ENCODE peak calls at places on chromosomes 6 and 20, in ten cellular contexts. M, O, Q, W, R, Z, L, G, V and Y are unnamed samples.
A peak's percentile ranks its signal among the peaks of the same experiment; 100 is the strongest.

GRCh38 chr6:18507018-18507415 is 119.9 kb downstream of the RNF144B start:
- DNase-seq in M (no peak), O (no peak), Q (no peak), W (no peak), R (no peak), Z (no peak), L (no peak), G (no peak), V (no peak), Y (no peak)

GRCh38 chr6:72720464-72720863 is 98.6 kb downstream of the KCNQ5 start:
- DNase-seq in M (no peak), O (peak; percentile 65), Q (peak; percentile 64), W (peak; percentile 34), R (no peak), Z (no peak), L (no peak), G (no peak), V (peak; percentile 49), Y (no peak)

GRCh38 chr6:14222956-14223355 is 105.4 kb downstream of the CD83 start:
- DNase-seq in M (no peak), O (no peak), Q (no peak), W (no peak), R (no peak), Z (no peak), L (no peak), G (no peak), V (no peak), Y (no peak)

GRCh38 chr6:137728386-137729349 is 138.4 kb upstream of the TNFAIP3 start:
- DNase-seq in M (no peak), O (peak; percentile 78), Q (peak; percentile 88), W (peak; percentile 90), R (no peak), Z (peak; percentile 20), L (no peak), G (no peak), V (peak; percentile 95), Y (no peak)

GRCh38 chr6:116783852-116784251 is 18.3 kb upstream of the FAM162B start:
- DNase-seq in M (no peak), O (peak; percentile 4), Q (peak; percentile 15), W (no peak), R (no peak), Z (no peak), L (no peak), G (no peak), V (peak; percentile 10), Y (no peak)

GRCh38 chr20:2617099-2617714 is 35.2 kb upstream of the NOP56 start:
- DNase-seq in M (no peak), O (no peak), Q (no peak), W (no peak), R (no peak), Z (no peak), L (no peak), G (no peak), V (no peak), Y (no peak)

GRCh38 chr6:18047406-18047805 is 60.0 kb upstream of the KIF13A start:
- DNase-seq in M (no peak), O (peak; percentile 73), Q (peak; percentile 84), W (peak; percentile 19), R (no peak), Z (no peak), L (no peak), G (no peak), V (peak; percentile 75), Y (no peak)

GRCh38 chr6:161792887-161793286 is 519.0 kb upstream of the AGPAT4 start:
- DNase-seq in M (no peak), O (no peak), Q (no peak), W (no peak), R (no peak), Z (no peak), L (no peak), G (no peak), V (no peak), Y (no peak)

GRCh38 chr6:151475653-151476523 is 17.9 kb upstream of the CCDC170 start:
- DNase-seq in M (no peak), O (peak; percentile 19), Q (peak; percentile 59), W (peak; percentile 85), R (peak; percentile 76), Z (peak; percentile 59), L (no peak), G (peak; percentile 55), V (peak; percentile 77), Y (peak; percentile 63)

GRCh38 chr6:37321101-37321500 is 32.7 kb upstream of the RNF8 start:
- DNase-seq in M (no peak), O (no peak), Q (no peak), W (no peak), R (no peak), Z (no peak), L (no peak), G (no peak), V (no peak), Y (no peak)

DNA sequence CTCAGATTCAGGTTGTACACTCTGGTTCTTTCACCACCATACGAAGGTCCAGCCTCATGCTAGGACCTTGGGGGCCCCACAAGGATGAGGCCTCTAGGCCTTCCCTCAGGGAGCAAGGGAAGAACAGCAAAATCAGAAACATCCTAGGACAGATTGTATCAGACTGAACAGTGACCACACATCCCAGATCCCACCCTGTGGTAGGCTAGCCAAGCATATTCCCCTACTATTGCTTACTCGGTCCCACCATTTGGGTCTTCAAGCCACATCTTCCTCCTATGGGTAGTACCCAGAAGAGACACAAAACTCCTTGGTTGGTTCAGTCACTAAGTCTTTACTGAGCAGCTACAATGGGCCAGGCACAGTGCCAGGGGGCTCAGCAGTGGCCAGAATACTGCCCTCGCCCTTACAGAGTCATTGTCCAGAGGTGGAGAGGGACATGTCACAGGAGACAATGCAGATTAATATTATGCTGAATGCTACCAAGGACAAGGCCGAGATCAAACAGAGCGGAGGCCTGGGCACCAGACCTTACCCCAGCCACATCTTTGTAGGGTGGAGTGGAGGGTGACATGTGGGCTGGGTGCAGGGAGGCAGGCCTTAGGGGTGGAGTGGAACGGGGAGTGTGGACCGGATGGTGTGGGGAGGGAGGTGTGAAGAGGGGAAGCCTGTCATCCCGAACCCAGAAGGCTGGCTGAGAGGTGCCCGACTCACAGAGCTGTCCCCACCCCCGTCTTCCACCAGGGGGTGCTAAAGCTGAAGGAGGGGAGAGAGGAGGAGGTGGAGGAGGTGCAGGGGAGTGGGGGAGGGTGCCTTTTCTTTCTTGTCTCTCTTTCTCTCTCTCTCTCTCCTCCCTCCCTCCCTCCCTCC is 6.8 kb upstream of the MAPK13 start:
- DNase-seq in M (peak; percentile 81), O (peak; percentile 24), Q (peak; percentile 69), W (peak; percentile 87), R (peak; percentile 89), Z (peak; percentile 86), L (peak; percentile 92), G (peak; percentile 89), V (peak; percentile 85), Y (peak; percentile 88)
- H3K4me1 ChIP-seq in M (no peaks in the 10 kb centered on the region), O (peaks cover 15% of the 10 kb centered on the region), Q (peaks cover 22% of the 10 kb centered on the region), W (peaks cover 35% of the 10 kb centered on the region), R (peaks cover 4% of the 10 kb centered on the region), Z (peaks cover 16% of the 10 kb centered on the region), L (no peaks in the 10 kb centered on the region), G (peaks cover 87% of the 10 kb centered on the region), V (peaks cover 31% of the 10 kb centered on the region), Y (peaks cover 63% of the 10 kb centered on the region)

GRCh38 chr6:111741177-111741952 is 131.9 kb downstream of the FYN start:
- DNase-seq in M (no peak), O (no peak), Q (no peak), W (no peak), R (no peak), Z (no peak), L (no peak), G (no peak), V (no peak), Y (no peak)
- H3K4me1 ChIP-seq in M (peaks cover 8% of the 10 kb centered on the region), O (peaks cover 24% of the 10 kb centered on the region), Q (peaks cover 11% of the 10 kb centered on the region), W (peaks cover 47% of the 10 kb centered on the region), R (peaks cover 9% of the 10 kb centered on the region), Z (no peaks in the 10 kb centered on the region), L (no peaks in the 10 kb centered on the region), G (peaks cover 77% of the 10 kb centered on the region), V (peaks cover 32% of the 10 kb centered on the region), Y (peaks cover 68% of the 10 kb centered on the region)

DNA sequence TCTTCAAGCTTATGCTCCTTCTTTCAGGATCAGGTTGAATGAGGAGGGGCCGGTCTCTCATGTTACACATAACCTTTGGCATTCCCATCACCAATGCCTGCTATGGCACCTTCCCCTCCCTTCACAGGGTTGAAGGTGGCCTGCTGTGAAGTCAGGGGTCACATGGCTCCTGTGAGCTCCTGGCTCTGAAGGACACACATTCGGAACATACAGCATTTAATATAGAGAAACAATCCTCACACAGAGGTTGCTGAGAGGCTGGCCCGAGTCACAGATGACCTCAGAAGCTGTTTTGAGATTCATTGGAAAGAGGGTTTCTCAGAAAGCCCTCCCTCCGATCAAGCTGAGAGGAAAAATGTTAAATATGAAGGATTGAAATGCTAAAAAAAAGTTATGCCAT is 82.1 kb downstream of the PSMG4 start:
- DNase-seq in M (no peak), O (peak; percentile 41), Q (peak; percentile 28), W (peak; percentile 48), R (no peak), Z (no peak), L (peak; percentile 47), G (no peak), V (peak; percentile 64), Y (no peak)
- H3K4me1 ChIP-seq in M (no peaks in the 10 kb centered on the region), O (peaks cover 31% of the 10 kb centered on the region), Q (peaks cover 10% of the 10 kb centered on the region), W (peaks cover 64% of the 10 kb centered on the region), R (peaks cover 35% of the 10 kb centered on the region), Z (peaks cover 62% of the 10 kb centered on the region), L (no peaks in the 10 kb centered on the region), G (no peaks in the 10 kb centered on the region), V (peaks cover 44% of the 10 kb centered on the region), Y (no peaks in the 10 kb centered on the region)

DNA sequence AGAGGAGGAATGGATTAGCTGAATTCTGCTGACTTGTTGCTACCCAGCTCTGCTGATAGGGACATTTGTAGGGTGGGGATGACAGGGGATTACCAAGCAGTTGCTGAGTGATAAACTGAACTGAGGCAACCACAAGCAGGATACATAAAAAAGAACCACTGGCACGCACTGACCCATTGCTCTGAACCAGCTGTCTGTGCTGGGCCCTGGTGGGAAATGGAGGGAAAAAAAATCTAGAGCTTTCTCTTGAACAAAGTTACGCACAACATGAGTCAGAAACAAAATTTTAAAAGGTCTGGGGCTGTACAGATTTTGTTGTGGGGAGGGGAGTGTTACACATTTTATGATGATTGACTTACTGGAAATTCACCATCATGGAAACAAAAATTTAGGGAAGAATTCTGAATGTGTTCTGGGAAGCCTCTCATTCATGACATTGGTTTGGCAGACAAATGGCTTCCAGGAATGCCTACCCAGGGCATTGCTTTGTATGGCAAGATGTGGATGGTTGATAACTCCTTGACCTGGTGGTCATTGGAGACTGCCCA is 37.7 kb downstream of the FOXO3 start:
- DNase-seq in M (no peak), O (no peak), Q (peak; percentile 47), W (peak; percentile 66), R (no peak), Z (no peak), L (no peak), G (no peak), V (peak; percentile 74), Y (peak; percentile 16)
- H3K4me1 ChIP-seq in M (peaks cover 22% of the 10 kb centered on the region), O (peaks cover 5% of the 10 kb centered on the region), Q (peaks cover 20% of the 10 kb centered on the region), W (peaks cover 63% of the 10 kb centered on the region), R (peaks cover 3% of the 10 kb centered on the region), Z (peaks cover 76% of the 10 kb centered on the region), L (peaks cover 20% of the 10 kb centered on the region), G (no peaks in the 10 kb centered on the region), V (peaks cover 18% of the 10 kb centered on the region), Y (no peaks in the 10 kb centered on the region)

GRCh38 chr6:56755040-56755439 is 112.4 kb upstream of the DST start:
- DNase-seq in M (no peak), O (no peak), Q (no peak), W (no peak), R (no peak), Z (no peak), L (no peak), G (no peak), V (no peak), Y (no peak)
- H3K4me1 ChIP-seq in M (peaks cover 4% of the 10 kb centered on the region), O (peaks cover 55% of the 10 kb centered on the region), Q (peaks cover 32% of the 10 kb centered on the region), W (peaks cover 60% of the 10 kb centered on the region), R (peaks cover 10% of the 10 kb centered on the region), Z (peaks cover 9% of the 10 kb centered on the region), L (peaks cover 6% of the 10 kb centered on the region), G (no peaks in the 10 kb centered on the region), V (peaks cover 81% of the 10 kb centered on the region), Y (no peaks in the 10 kb centered on the region)